ENCODE peak calls at places on chromosomes 13 and 19, in four cellular contexts. C is psoas muscle, F is uterus, S is ascending aorta. Z is an unnamed sample. For H3K4me1, the result is how much of the 10 kb centered on the place peaks cover.

GRCh38 chr19:36136975-36137686 is 2.7 kb upstream of the CAPNS1 start:
- DNase-seq in C (peak), F (peak), S (peak), Z (peak)

GRCh38 chr19:35253316-35254286 is 4.8 kb downstream of the LSR start:
- DNase-seq in C (no peak), F (no peak), S (no peak), Z (peak)

GRCh38 chr13:76975863-76976262 is 16.0 kb upstream of the CLN5 start:
- DNase-seq in C (no peak), F (no peak), S (no peak), Z (no peak)

GRCh38 chr19:4174212-4174894 is 8.0 kb downstream of the SIRT6 start:
- DNase-seq in C (no peak), F (no peak), S (no peak), Z (peak)

GRCh38 chr13:104442541-104442940 is 1376.3 kb upstream of the SLC10A2 start:
- DNase-seq in C (no peak), F (no peak), S (no peak), Z (no peak)

GRCh38 chr19:53537523-53538377 is at the start of gene ZNF331:
- DNase-seq in C (peak), F (peak), S (peak), Z (peak)

GRCh38 chr13:102930566-102930965 is 84.7 kb downstream of the ERCC5 start:
- DNase-seq in C (no peak), F (no peak), S (no peak), Z (no peak)

GRCh38 chr13:57629821-57630235 is 1.7 kb upstream of the PCDH17 start:
- DNase-seq in C (peak), F (peak), S (peak), Z (peak)

GRCh38 chr19:2173388-2173787 is 9.7 kb downstream of the DOT1L start:
- DNase-seq in C (no peak), F (no peak), S (no peak), Z (no peak)

GRCh38 chr13:59422646-59423045 is 741.1 kb downstream of the DIAPH3 start:
- DNase-seq in C (no peak), F (no peak), S (no peak), Z (no peak)

GRCh38 chr13:47875206-47875605 is 125.9 kb downstream of the SUCLA2 start:
- DNase-seq in C (no peak), F (no peak), S (no peak), Z (no peak)

GRCh38 chr19:13401388-13401787 is 104.9 kb downstream of the CACNA1A start:
- DNase-seq in C (no peak), F (no peak), S (no peak), Z (no peak)

GRCh38 chr13:30759748-30760147 is 24.4 kb downstream of the ALOX5AP start:
- DNase-seq in C (no peak), F (no peak), S (no peak), Z (no peak)

GRCh38 chr13:111253334-111253872 is 67.0 kb upstream of the TEX29 start:
- DNase-seq in C (no peak), F (no peak), S (no peak), Z (no peak)

GRCh38 chr19:20238025-20238623 is 71.1 kb downstream of the ZNF486 start:
- DNase-seq in C (peak), F (peak), S (peak), Z (peak)

GRCh38 chr13:104953588-104953987 is 1581.9 kb downstream of the EFNB2 start:
- DNase-seq in C (no peak), F (no peak), S (no peak), Z (no peak)

GRCh38 chr19:32809254-32809653 is 60.3 kb downstream of the SLC7A9 start:
- DNase-seq in C (no peak), F (no peak), S (no peak), Z (no peak)

GRCh38 chr19:41408256-41408655 is 10.6 kb downstream of the BCKDHA start:
- DNase-seq in C (no peak), F (no peak), S (no peak), Z (no peak)

GRCh38 chr13:113489549-113490495 is 689 bp downstream of the DCUN1D2 start:
- DNase-seq in C (no peak), F (peak), S (no peak), Z (peak)

GRCh38 chr19:38049105-38049649 is 142.2 kb downstream of the SIPA1L3 start:
- DNase-seq in C (no peak), F (no peak), S (no peak), Z (no peak)

GRCh38 chr13:98216135-98216565 is 39.1 kb upstream of the RNF113B start:
- DNase-seq in C (peak), F (peak), S (no peak), Z (no peak)

GRCh38 chr19:4199699-4200293 is 17.3 kb downstream of the ANKRD24 start:
- DNase-seq in C (no peak), F (no peak), S (no peak), Z (no peak)

GRCh38 chr13:81929988-81930387 is 1589.1 kb upstream of the SPRY2 start:
- DNase-seq in C (no peak), F (no peak), S (no peak), Z (no peak)

GRCh38 chr13:101514695-101515275 is 62.3 kb downstream of the ITGBL1 start:
- DNase-seq in C (no peak), F (no peak), S (no peak), Z (peak)

GRCh38 chr13:58202099-58202498 is 570.6 kb downstream of the PCDH17 start:
- DNase-seq in C (no peak), F (no peak), S (no peak), Z (no peak)

GRCh38 chr13:97121894-97122293 is 100.2 kb upstream of the MBNL2 start:
- DNase-seq in C (no peak), F (no peak), S (no peak), Z (no peak)

GRCh38 chr13:30457306-30457891 is 8.3 kb downstream of the HMGB1 start:
- DNase-seq in C (no peak), F (no peak), S (no peak), Z (no peak)

GRCh38 chr19:50551034-50551712 is 17.1 kb downstream of the LRRC4B start:
- DNase-seq in C (no peak), F (no peak), S (no peak), Z (no peak)

GRCh38 chr13:102901615-102902305 is 55.9 kb downstream of the ERCC5 start:
- DNase-seq in C (no peak), F (no peak), S (no peak), Z (no peak)

GRCh38 chr13:74251778-74252519 is 117.7 kb upstream of the KLF12 start:
- DNase-seq in C (peak), F (no peak), S (no peak), Z (no peak)

GRCh38 chr13:23888658-23889597 is at the start of gene MIPEP:
- DNase-seq in C (peak), F (peak), S (peak), Z (peak)

GRCh38 chr19:2524840-2525723 is 49.2 kb downstream of the GADD45B start:
- DNase-seq in C (peak), F (no peak), S (peak), Z (no peak)

GRCh38 chr19:44891016-44891882 is at the start of gene TOMM40:
- DNase-seq in C (peak), F (peak), S (no peak), Z (no peak)

GRCh38 chr19:47755065-47755761 is 9.9 kb downstream of the NOP53 start:
- DNase-seq in C (no peak), F (no peak), S (no peak), Z (no peak)

GRCh38 chr19:41920878-41921277 is 7.4 kb downstream of the ERFL start:
- DNase-seq in C (no peak), F (no peak), S (no peak), Z (no peak)

GRCh38 chr13:40644838-40645620 is 21.4 kb downstream of the FOXO1 start:
- DNase-seq in C (no peak), F (no peak), S (no peak), Z (no peak)
- H3K4me1 ChIP-seq in C (half or more), F (under half), S (under half), Z (under half)

GRCh38 chr19:17948967-17949930 is 16.4 kb downstream of the CCDC124 start:
- DNase-seq in C (no peak), F (no peak), S (no peak), Z (no peak)
- H3K4me1 ChIP-seq in C (under half), F (under half), S (under half), Z (under half)

DNA sequence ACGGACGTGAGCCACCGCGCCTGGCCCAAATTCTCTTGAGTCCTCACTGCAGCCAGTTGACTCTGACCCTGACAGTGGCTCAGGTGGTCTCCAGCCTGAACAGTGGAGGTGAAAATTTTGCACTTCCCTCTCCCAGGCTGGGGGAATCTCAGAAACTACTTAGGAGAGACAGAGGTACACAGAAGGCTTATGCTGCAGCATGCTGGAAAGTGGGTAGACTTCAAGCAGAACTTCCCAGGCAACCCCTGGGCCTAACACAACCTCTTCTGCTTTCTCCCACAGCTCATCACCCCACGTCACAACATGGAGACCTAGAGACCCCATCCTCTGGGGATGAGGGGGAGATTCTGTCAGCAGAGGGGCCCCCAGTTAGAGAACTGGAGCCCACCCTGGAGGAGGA is 14.4 kb downstream of the NCAN start:
- DNase-seq in C (no peak), F (no peak), S (no peak), Z (no peak)
- H3K4me1 ChIP-seq in C (under half), F (under half), S (under half), Z (under half)

DNA sequence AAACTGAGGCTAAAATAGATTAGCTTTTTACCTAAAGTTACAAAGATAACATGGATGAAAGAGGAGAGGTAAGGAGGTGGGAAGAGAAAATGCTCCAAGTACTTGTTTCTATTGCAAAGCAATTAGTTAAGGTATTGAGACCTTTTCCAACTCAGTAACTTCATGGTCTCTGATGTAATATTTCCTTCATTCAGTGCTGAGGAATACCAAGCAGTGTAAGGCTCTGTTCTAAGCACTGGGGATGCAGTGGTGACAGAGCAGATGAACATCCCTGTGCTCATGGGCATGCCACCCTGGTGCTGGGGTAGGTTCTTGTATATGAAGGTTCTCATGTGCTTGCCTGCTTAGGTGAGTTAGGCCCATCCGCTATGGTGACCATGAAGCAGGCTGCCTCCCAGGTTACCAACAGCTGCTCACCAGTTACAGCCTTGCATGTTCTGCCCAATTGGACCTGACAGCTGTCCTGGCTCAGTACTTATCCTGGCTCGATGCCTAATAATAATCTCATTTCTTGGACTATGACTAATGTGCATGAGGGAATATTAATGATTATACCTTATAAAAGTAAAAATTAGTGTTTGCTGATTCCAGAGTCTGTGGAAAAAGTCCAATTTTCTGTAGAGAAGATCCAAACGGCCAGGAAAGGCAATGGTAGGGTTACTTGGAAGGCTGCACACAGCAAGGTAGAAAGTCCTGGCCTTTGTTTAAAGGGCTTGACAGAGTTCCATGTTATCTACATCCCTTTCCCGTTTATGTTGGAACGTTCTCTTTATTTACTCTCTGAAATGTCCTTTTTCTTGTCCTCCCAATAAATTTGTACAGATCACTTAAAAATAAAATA is 48.3 kb downstream of the LATS2 start:
- DNase-seq in C (no peak), F (no peak), S (no peak), Z (no peak)
- H3K4me1 ChIP-seq in C (half or more), F (under half), S (half or more), Z (under half)

GRCh38 chr19:15251749-15252397 is 19.6 kb upstream of the EPHX3 start:
- DNase-seq in C (peak), F (peak), S (peak), Z (peak)
- H3K4me1 ChIP-seq in C (half or more), F (half or more), S (half or more), Z (under half)